ENCODE peak calls at places on chromosomes 6 and 20, in four cellular contexts. One of them, this sample, is unnamed.

GRCh38 chr6:165096868-165097267 is 212.5 kb downstream of the C6orf118 start:
- DNase-seq in T-cell: no peak
- DNase-seq in substantia nigra: no peak
- DNase-seq in NCI-H510A: no peak
- DNase-seq in this sample: no peak

GRCh38 chr20:62386383-62387218 is at the start of gene RPS21:
- DNase-seq in substantia nigra: peak
- DNase-seq in T-cell: peak
- DNase-seq in NCI-H510A: peak
- DNase-seq in this sample: peak

GRCh38 chr6:113642714-113643442 is 214.3 kb upstream of the MARCKS start:
- DNase-seq in substantia nigra: no peak
- DNase-seq in T-cell: no peak
- DNase-seq in NCI-H510A: peak
- DNase-seq in this sample: no peak

GRCh38 chr20:51400051-51400926 is 142.2 kb downstream of the NFATC2 start:
- DNase-seq in substantia nigra: no peak
- DNase-seq in NCI-H510A: no peak
- DNase-seq in T-cell: peak
- DNase-seq in this sample: no peak

GRCh38 chr6:86215323-86215722 is 572.6 kb upstream of the SYNCRIP start:
- DNase-seq in substantia nigra: no peak
- DNase-seq in T-cell: no peak
- DNase-seq in NCI-H510A: no peak
- DNase-seq in this sample: no peak

GRCh38 chr20:49630396-49630951 is 62.5 kb upstream of the PTGIS start:
- DNase-seq in T-cell: no peak
- DNase-seq in substantia nigra: no peak
- DNase-seq in NCI-H510A: no peak
- DNase-seq in this sample: no peak

GRCh38 chr20:10802201-10802600 is 128.4 kb upstream of the JAG1 start:
- DNase-seq in substantia nigra: no peak
- DNase-seq in NCI-H510A: no peak
- DNase-seq in T-cell: no peak
- DNase-seq in this sample: peak

GRCh38 chr6:31969712-31970603 is 2.0 kb downstream of the DXO start:
- DNase-seq in T-cell: no peak
- DNase-seq in substantia nigra: no peak
- DNase-seq in NCI-H510A: no peak
- DNase-seq in this sample: no peak

GRCh38 chr6:162621246-162621645 is 106.3 kb downstream of the PRKN start:
- DNase-seq in NCI-H510A: no peak
- DNase-seq in T-cell: no peak
- DNase-seq in substantia nigra: no peak
- DNase-seq in this sample: peak

GRCh38 chr6:18509871-18510643 is 122.9 kb downstream of the RNF144B start:
- DNase-seq in T-cell: no peak
- DNase-seq in substantia nigra: no peak
- DNase-seq in NCI-H510A: no peak
- DNase-seq in this sample: no peak

GRCh38 chr6:19587238-19587942 is 249.8 kb upstream of the ID4 start:
- DNase-seq in T-cell: no peak
- DNase-seq in substantia nigra: no peak
- DNase-seq in NCI-H510A: no peak
- DNase-seq in this sample: no peak

GRCh38 chr6:37279366-37280134 is 21.6 kb upstream of the TMEM217 start:
- DNase-seq in T-cell: no peak
- DNase-seq in substantia nigra: no peak
- DNase-seq in NCI-H510A: no peak
- DNase-seq in this sample: no peak

GRCh38 chr20:21162631-21163030 is 36.7 kb downstream of the KIZ start:
- DNase-seq in T-cell: no peak
- DNase-seq in NCI-H510A: no peak
- DNase-seq in substantia nigra: no peak
- DNase-seq in this sample: no peak

GRCh38 chr20:38315290-38315966 is 11.5 kb downstream of the BPI start:
- DNase-seq in substantia nigra: peak
- DNase-seq in T-cell: no peak
- DNase-seq in NCI-H510A: no peak
- DNase-seq in this sample: no peak

GRCh38 chr20:18188446-18188845 is 50.8 kb downstream of the KAT14 start:
- DNase-seq in NCI-H510A: no peak
- DNase-seq in substantia nigra: no peak
- DNase-seq in T-cell: no peak
- DNase-seq in this sample: no peak

GRCh38 chr20:24917797-24918578 is 31.1 kb upstream of the CST7 start:
- DNase-seq in T-cell: no peak
- DNase-seq in NCI-H510A: peak
- DNase-seq in substantia nigra: peak
- DNase-seq in this sample: peak

GRCh38 chr6:27040244-27041042 is 207.1 kb upstream of the PRSS16 start:
- DNase-seq in NCI-H510A: no peak
- DNase-seq in substantia nigra: no peak
- DNase-seq in T-cell: no peak
- DNase-seq in this sample: no peak

GRCh38 chr20:41094656-41095055 is 42.7 kb upstream of the PLCG1 start:
- DNase-seq in substantia nigra: no peak
- DNase-seq in T-cell: no peak
- DNase-seq in NCI-H510A: no peak
- DNase-seq in this sample: no peak

GRCh38 chr6:33987531-33988021 is 158.3 kb downstream of the GRM4 start:
- DNase-seq in T-cell: no peak
- DNase-seq in substantia nigra: no peak
- DNase-seq in NCI-H510A: peak
- DNase-seq in this sample: no peak

GRCh38 chr6:30983439-30983838 is at the start of gene MUC21:
- DNase-seq in substantia nigra: no peak
- DNase-seq in T-cell: no peak
- DNase-seq in NCI-H510A: no peak
- DNase-seq in this sample: no peak

GRCh38 chr6:65259080-65259479 is 447.9 kb downstream of the EYS start:
- DNase-seq in T-cell: no peak
- DNase-seq in NCI-H510A: no peak
- DNase-seq in substantia nigra: no peak
- DNase-seq in this sample: peak

This sample was measured in astrocyte of the cerebellum.